ENCODE peak calls at places on chromosomes 3 and 15, in six cellular contexts. F, K, N, W, M and Z are unnamed samples.

GRCh38 chr3:170717410-170718402 is 131.8 kb upstream of the SLC7A14 start:
- DNase-seq in F (no peak), K (no peak), M (no peak), N (no peak), W (no peak), Z (no peak)

GRCh38 chr3:157091096-157091833 is 68.7 kb downstream of the CCNL1 start:
- DNase-seq in F (peak), M (no peak), K (no peak), N (no peak), W (no peak), Z (no peak)

GRCh38 chr3:128435058-128435457 is 31.6 kb downstream of the DNAJB8 start:
- DNase-seq in W (no peak), K (no peak), N (peak), F (no peak), M (no peak), Z (no peak)

GRCh38 chr3:120475722-120476385 is 25.1 kb upstream of the FSTL1 start:
- DNase-seq in N (no peak), K (no peak), F (no peak), M (no peak), W (no peak), Z (no peak)

GRCh38 chr3:29240248-29240647 is 40.6 kb upstream of the RBMS3 start:
- DNase-seq in M (no peak), W (no peak), N (no peak), K (no peak), F (no peak), Z (no peak)

GRCh38 chr3:134326760-134327593 is 47.3 kb downstream of the AMOTL2 start:
- DNase-seq in M (no peak), N (no peak), F (no peak), K (peak), W (no peak), Z (no peak)

GRCh38 chr15:44468713-44469385 is 41.4 kb downstream of the CTDSPL2 start:
- DNase-seq in N (no peak), W (no peak), M (peak), K (no peak), F (no peak), Z (no peak)

GRCh38 chr15:82263350-82263749 is 732 bp downstream of the SAXO2 start:
- DNase-seq in K (no peak), W (no peak), F (no peak), N (no peak), M (no peak), Z (no peak)

GRCh38 chr3:129441215-129441614 is 1.2 kb downstream of the IFT122 start:
- DNase-seq in M (no peak), F (peak), K (no peak), W (peak), N (no peak), Z (no peak)

GRCh38 chr15:59247364-59247763 is 40.7 kb downstream of the LDHAL6B start:
- DNase-seq in K (no peak), W (peak), M (peak), N (no peak), F (peak), Z (peak)

GRCh38 chr3:13715167-13715954 is 164.5 kb downstream of the WNT7A start:
- DNase-seq in M (no peak), K (peak), F (no peak), N (no peak), W (no peak), Z (no peak)

GRCh38 chr15:50685976-50686467 is 575 bp downstream of the TRPM7 start:
- DNase-seq in N (peak), M (peak), F (peak), W (peak), K (peak), Z (peak)

GRCh38 chr3:58659051-58659675 is 7.4 kb downstream of the FAM3D start:
- DNase-seq in M (no peak), F (peak), W (no peak), K (no peak), N (no peak), Z (no peak)